ENCODE peak calls at places on chromosomes 1 and 21, in nine cellular contexts. One of them, this sample, is unnamed.

GRCh38 chr1:92482665-92483441 is 3.9 kb downstream of the GFI1 start:
- DNase-seq in neural progenitor cell: peak
- DNase-seq in activated T-cell treated with anti-CD3 and anti-CD28 coated beads for 24 hours: no peak
- DNase-seq in NCI-H2081: peak
- DNase-seq in activated naive CD4-positive, alpha-beta T cell: no peak
- DNase-seq in GM04504: no peak
- DNase-seq in activated CD4-positive, alpha-beta T cell treated with anti-CD3 and anti-CD28 coated beads for 48 hours: peak
- DNase-seq in brain microvascular endothelial cell: no peak
- DNase-seq in activated CD8-positive, alpha-beta memory T cell treated with anti-CD3 and anti-CD28 coated beads for 1 hour: peak
- DNase-seq in this sample: no peak

GRCh38 chr21:42272109-42272962 is 42.9 kb downstream of the TFF3 start:
- DNase-seq in neural progenitor cell: no peak
- DNase-seq in activated T-cell treated with anti-CD3 and anti-CD28 coated beads for 24 hours: no peak
- DNase-seq in activated CD4-positive, alpha-beta T cell treated with anti-CD3 and anti-CD28 coated beads for 48 hours: no peak
- DNase-seq in activated CD8-positive, alpha-beta memory T cell treated with anti-CD3 and anti-CD28 coated beads for 1 hour: no peak
- DNase-seq in NCI-H2081: no peak
- DNase-seq in activated naive CD4-positive, alpha-beta T cell: no peak
- DNase-seq in brain microvascular endothelial cell: no peak
- DNase-seq in GM04504: no peak
- DNase-seq in this sample: no peak

GRCh38 chr1:82903626-82904025 is 1095.3 kb downstream of the TTLL7 start:
- DNase-seq in activated CD8-positive, alpha-beta memory T cell treated with anti-CD3 and anti-CD28 coated beads for 1 hour: no peak
- DNase-seq in activated T-cell treated with anti-CD3 and anti-CD28 coated beads for 24 hours: no peak
- DNase-seq in activated CD4-positive, alpha-beta T cell treated with anti-CD3 and anti-CD28 coated beads for 48 hours: no peak
- DNase-seq in neural progenitor cell: no peak
- DNase-seq in activated naive CD4-positive, alpha-beta T cell: no peak
- DNase-seq in GM04504: no peak
- DNase-seq in NCI-H2081: no peak
- DNase-seq in brain microvascular endothelial cell: no peak
- DNase-seq in this sample: no peak

GRCh38 chr1:58454343-58454742 is 92.2 kb downstream of the OMA1 start:
- DNase-seq in NCI-H2081: no peak
- DNase-seq in GM04504: no peak
- DNase-seq in brain microvascular endothelial cell: no peak
- DNase-seq in activated T-cell treated with anti-CD3 and anti-CD28 coated beads for 24 hours: no peak
- DNase-seq in neural progenitor cell: no peak
- DNase-seq in activated CD8-positive, alpha-beta memory T cell treated with anti-CD3 and anti-CD28 coated beads for 1 hour: no peak
- DNase-seq in activated CD4-positive, alpha-beta T cell treated with anti-CD3 and anti-CD28 coated beads for 48 hours: no peak
- DNase-seq in activated naive CD4-positive, alpha-beta T cell: no peak
- DNase-seq in this sample: no peak

GRCh38 chr1:193763313-193763712 is 576.9 kb upstream of the B3GALT2 start:
- DNase-seq in activated naive CD4-positive, alpha-beta T cell: no peak
- DNase-seq in GM04504: no peak
- DNase-seq in activated CD8-positive, alpha-beta memory T cell treated with anti-CD3 and anti-CD28 coated beads for 1 hour: no peak
- DNase-seq in activated CD4-positive, alpha-beta T cell treated with anti-CD3 and anti-CD28 coated beads for 48 hours: no peak
- DNase-seq in NCI-H2081: no peak
- DNase-seq in neural progenitor cell: no peak
- DNase-seq in brain microvascular endothelial cell: peak
- DNase-seq in activated T-cell treated with anti-CD3 and anti-CD28 coated beads for 24 hours: no peak
- DNase-seq in this sample: no peak

GRCh38 chr1:36735939-36736730 is 253.4 kb upstream of the CSF3R start:
- DNase-seq in NCI-H2081: no peak
- DNase-seq in activated CD4-positive, alpha-beta T cell treated with anti-CD3 and anti-CD28 coated beads for 48 hours: no peak
- DNase-seq in activated CD8-positive, alpha-beta memory T cell treated with anti-CD3 and anti-CD28 coated beads for 1 hour: no peak
- DNase-seq in GM04504: no peak
- DNase-seq in activated naive CD4-positive, alpha-beta T cell: no peak
- DNase-seq in activated T-cell treated with anti-CD3 and anti-CD28 coated beads for 24 hours: no peak
- DNase-seq in neural progenitor cell: no peak
- DNase-seq in brain microvascular endothelial cell: no peak
- DNase-seq in this sample: no peak

GRCh38 chr1:233520510-233521191 is 93.3 kb upstream of the KCNK1 start:
- DNase-seq in activated T-cell treated with anti-CD3 and anti-CD28 coated beads for 24 hours: no peak
- DNase-seq in activated CD4-positive, alpha-beta T cell treated with anti-CD3 and anti-CD28 coated beads for 48 hours: peak
- DNase-seq in neural progenitor cell: no peak
- DNase-seq in activated CD8-positive, alpha-beta memory T cell treated with anti-CD3 and anti-CD28 coated beads for 1 hour: no peak
- DNase-seq in GM04504: peak
- DNase-seq in brain microvascular endothelial cell: no peak
- DNase-seq in NCI-H2081: no peak
- DNase-seq in activated naive CD4-positive, alpha-beta T cell: no peak
- DNase-seq in this sample: no peak

GRCh38 chr1:22257286-22258275 is 114.7 kb upstream of the WNT4 start:
- DNase-seq in NCI-H2081: peak
- DNase-seq in neural progenitor cell: no peak
- DNase-seq in activated CD4-positive, alpha-beta T cell treated with anti-CD3 and anti-CD28 coated beads for 48 hours: no peak
- DNase-seq in GM04504: no peak
- DNase-seq in activated T-cell treated with anti-CD3 and anti-CD28 coated beads for 24 hours: no peak
- DNase-seq in brain microvascular endothelial cell: no peak
- DNase-seq in activated CD8-positive, alpha-beta memory T cell treated with anti-CD3 and anti-CD28 coated beads for 1 hour: no peak
- DNase-seq in activated naive CD4-positive, alpha-beta T cell: no peak
- DNase-seq in this sample: no peak

GRCh38 chr1:27513958-27514357 is 24.0 kb upstream of the WASF2 start:
- DNase-seq in brain microvascular endothelial cell: no peak
- DNase-seq in activated CD4-positive, alpha-beta T cell treated with anti-CD3 and anti-CD28 coated beads for 48 hours: no peak
- DNase-seq in GM04504: no peak
- DNase-seq in activated CD8-positive, alpha-beta memory T cell treated with anti-CD3 and anti-CD28 coated beads for 1 hour: no peak
- DNase-seq in activated naive CD4-positive, alpha-beta T cell: no peak
- DNase-seq in activated T-cell treated with anti-CD3 and anti-CD28 coated beads for 24 hours: no peak
- DNase-seq in NCI-H2081: no peak
- DNase-seq in neural progenitor cell: no peak
- DNase-seq in this sample: no peak

GRCh38 chr1:18943914-18944572 is 12.4 kb downstream of the IFFO2 start:
- DNase-seq in activated naive CD4-positive, alpha-beta T cell: no peak
- DNase-seq in NCI-H2081: no peak
- DNase-seq in neural progenitor cell: no peak
- DNase-seq in brain microvascular endothelial cell: no peak
- DNase-seq in GM04504: no peak
- DNase-seq in activated CD4-positive, alpha-beta T cell treated with anti-CD3 and anti-CD28 coated beads for 48 hours: no peak
- DNase-seq in activated CD8-positive, alpha-beta memory T cell treated with anti-CD3 and anti-CD28 coated beads for 1 hour: no peak
- DNase-seq in activated T-cell treated with anti-CD3 and anti-CD28 coated beads for 24 hours: no peak
- DNase-seq in this sample: no peak

GRCh38 chr1:8944006-8944405 is 1.7 kb upstream of the CA6 start:
- DNase-seq in activated CD4-positive, alpha-beta T cell treated with anti-CD3 and anti-CD28 coated beads for 48 hours: no peak
- DNase-seq in activated CD8-positive, alpha-beta memory T cell treated with anti-CD3 and anti-CD28 coated beads for 1 hour: no peak
- DNase-seq in neural progenitor cell: peak
- DNase-seq in activated naive CD4-positive, alpha-beta T cell: no peak
- DNase-seq in GM04504: no peak
- DNase-seq in activated T-cell treated with anti-CD3 and anti-CD28 coated beads for 24 hours: no peak
- DNase-seq in brain microvascular endothelial cell: no peak
- DNase-seq in NCI-H2081: peak
- DNase-seq in this sample: no peak

GRCh38 chr1:12480748-12481362 is 137.2 kb downstream of the DHRS3 start:
- DNase-seq in activated CD4-positive, alpha-beta T cell treated with anti-CD3 and anti-CD28 coated beads for 48 hours: peak
- DNase-seq in NCI-H2081: peak
- DNase-seq in brain microvascular endothelial cell: peak
- DNase-seq in activated T-cell treated with anti-CD3 and anti-CD28 coated beads for 24 hours: no peak
- DNase-seq in neural progenitor cell: no peak
- DNase-seq in activated naive CD4-positive, alpha-beta T cell: no peak
- DNase-seq in GM04504: peak
- DNase-seq in activated CD8-positive, alpha-beta memory T cell treated with anti-CD3 and anti-CD28 coated beads for 1 hour: no peak
- DNase-seq in this sample: no peak